ENCODE peak calls at places on chromosomes 16 and 17, in six cellular contexts. J is ELF-1, O is HEK293T, C is T-helper 9 cell, K is HCEC 1CT, W is fibroblast of the aortic adventitia. E is an unnamed sample.
A peak's percentile ranks its signal among the peaks of the same experiment; 100 is the strongest.

GRCh38 chr16:67170168-67170947 is at the start of gene NOL3:
- DNase-seq in J (peak; percentile 90), O (peak; percentile 62), C (no peak), K (peak; percentile 83), W (peak; percentile 85), E (no peak)

GRCh38 chr17:48026503-48027321 is 10.9 kb downstream of the COPZ2 start:
- DNase-seq in J (peak; percentile 97), O (peak; percentile 86), C (peak; percentile 61), K (peak; percentile 83), W (peak; percentile 95), E (no peak)

GRCh38 chr16:50154369-50154947 is 1.4 kb downstream of the TENT4B start:
- DNase-seq in J (peak; percentile 6), O (no peak), C (no peak), K (no peak), W (no peak), E (no peak)

GRCh38 chr17:6496116-6496481 is 51.8 kb downstream of the PIMREG start:
- DNase-seq in J (peak; percentile 75), O (no peak), C (no peak), K (no peak), W (no peak), E (peak; percentile 37)

GRCh38 chr17:37752482-37752881 is 7.6 kb upstream of the HNF1B start:
- DNase-seq in J (peak; percentile 13), O (no peak), C (no peak), K (peak; percentile 49), W (no peak), E (no peak)

GRCh38 chr16:52861614-52862022 is 191.1 kb downstream of the CHD9NB start:
- DNase-seq in J (peak; percentile 42), O (peak; percentile 6), C (no peak), K (no peak), W (no peak), E (no peak)

GRCh38 chr17:75460295-75460694 is 3.9 kb downstream of the TMEM94 start:
- DNase-seq in J (no peak), O (no peak), C (no peak), K (no peak), W (no peak), E (no peak)

GRCh38 chr17:32912218-32912897 is 15.6 kb upstream of the TMEM98 start:
- DNase-seq in J (peak; percentile 73), O (peak; percentile 41), C (no peak), K (peak; percentile 76), W (peak; percentile 64), E (no peak)

GRCh38 chr16:85103096-85104079 is 8.9 kb downstream of the CIBAR2 start:
- DNase-seq in J (no peak), O (no peak), C (no peak), K (no peak), W (no peak), E (no peak)

GRCh38 chr17:8673621-8674020 is 43.1 kb upstream of the MYH10 start:
- DNase-seq in J (no peak), O (no peak), C (no peak), K (no peak), W (peak; percentile 99), E (no peak)

GRCh38 chr17:81902023-81902652 is at the start of gene NPB:
- DNase-seq in J (no peak), O (no peak), C (no peak), K (no peak), W (no peak), E (no peak)

E was measured in GM12864.